ENCODE peak calls at places on chromosome 15, in eight cellular contexts. I is endothelial cell of umbilical vein; G is Peyer's patch; N is body of pancreas; W is naive thymus-derived CD4-positive, alpha-beta T cell; E is stomach; R is HepG2; T is CD8-positive, alpha-beta memory T cell. Z is an unnamed sample. For H3K4me1, the result is how much of the 10 kb centered on the place peaks cover.

GRCh38 chr15:92906563-92907081 is 6.5 kb downstream of the CHD2 start:
- DNase-seq in I (peak), G (peak), N (no peak), W (peak), E (no peak), R (no peak), T (peak), Z (no peak)

GRCh38 chr15:72585659-72586058 is 68.8 kb upstream of the GOLGA6B start:
- DNase-seq in I (peak), G (no peak), N (no peak), W (no peak), E (no peak), R (peak), T (no peak), Z (no peak)

GRCh38 chr15:43749690-43750345 is 3.6 kb downstream of the PDIA3 start:
- DNase-seq in I (no peak), G (peak), N (peak), W (peak), E (peak), R (no peak), T (peak), Z (no peak)

GRCh38 chr15:48855501-48856440 is 22.2 kb upstream of the EID1 start:
- DNase-seq in I (peak), G (peak), N (peak), W (no peak), E (no peak), R (peak), T (no peak), Z (no peak)

GRCh38 chr15:60751985-60752952 is 273.3 kb upstream of the ICE2 start:
- DNase-seq in I (peak), G (peak), N (peak), W (no peak), E (peak), R (peak), T (no peak), Z (no peak)

GRCh38 chr15:72047020-72047419 is 70.9 kb downstream of the MYO9A start:
- DNase-seq in I (no peak), G (no peak), N (no peak), W (no peak), E (no peak), R (no peak), T (no peak), Z (no peak)

GRCh38 chr15:38130739-38131498 is 121.7 kb upstream of the SPRED1 start:
- DNase-seq in I (no peak), G (peak), N (peak), W (no peak), E (peak), R (no peak), T (no peak), Z (peak)

GRCh38 chr15:67783303-67783702 is 42.0 kb upstream of the SKOR1 start:
- DNase-seq in I (no peak), G (peak), N (no peak), W (peak), E (no peak), R (no peak), T (peak), Z (no peak)

GRCh38 chr15:33587773-33588172 is 277.0 kb downstream of the RYR3 start:
- DNase-seq in I (no peak), G (no peak), N (no peak), W (no peak), E (no peak), R (no peak), T (no peak), Z (no peak)

GRCh38 chr15:57573151-57573550 is 18.6 kb upstream of the MYZAP start:
- DNase-seq in I (no peak), G (no peak), N (no peak), W (no peak), E (no peak), R (no peak), T (no peak), Z (no peak)

GRCh38 chr15:42133892-42134502 is 22.4 kb downstream of the PLA2G4F start:
- DNase-seq in I (peak), G (peak), N (peak), W (no peak), E (peak), R (peak), T (peak), Z (no peak)

GRCh38 chr15:95252404-95252803 is 1021.0 kb downstream of the MCTP2 start:
- DNase-seq in I (peak), G (no peak), N (no peak), W (no peak), E (no peak), R (no peak), T (no peak), Z (no peak)

GRCh38 chr15:56149071-56149470 is 94.6 kb downstream of the RFX7 start:
- DNase-seq in I (no peak), G (no peak), N (no peak), W (no peak), E (no peak), R (no peak), T (no peak), Z (no peak)

GRCh38 chr15:38555686-38556334 is 8.8 kb downstream of the RASGRP1 start:
- DNase-seq in I (no peak), G (no peak), N (no peak), W (no peak), E (no peak), R (no peak), T (no peak), Z (no peak)

GRCh38 chr15:31925541-31925940 is 104.8 kb upstream of the CHRNA7 start:
- DNase-seq in I (no peak), G (peak), N (no peak), W (no peak), E (no peak), R (no peak), T (no peak), Z (no peak)

GRCh38 chr15:71228403-71228802 is 113.1 kb downstream of the THSD4 start:
- DNase-seq in I (no peak), G (no peak), N (no peak), W (no peak), E (no peak), R (no peak), T (no peak), Z (no peak)

GRCh38 chr15:62417444-62417843 is 252.4 kb upstream of the C2CD4B start:
- DNase-seq in I (no peak), G (no peak), N (no peak), W (no peak), E (no peak), R (no peak), T (no peak), Z (no peak)

GRCh38 chr15:62306851-62307504 is 141.9 kb upstream of the C2CD4B start:
- DNase-seq in I (peak), G (peak), N (peak), W (no peak), E (peak), R (peak), T (no peak), Z (no peak)

GRCh38 chr15:81274255-81274654 is 49.7 kb downstream of the STARD5 start:
- DNase-seq in I (no peak), G (no peak), N (no peak), W (no peak), E (no peak), R (no peak), T (no peak), Z (no peak)

GRCh38 chr15:81113861-81114261 is 20.2 kb upstream of the CFAP161 start:
- DNase-seq in I (peak), G (no peak), N (no peak), W (no peak), E (no peak), R (no peak), T (no peak), Z (no peak)

GRCh38 chr15:25862087-25862468 is 1.0 kb downstream of the ATP10A start:
- DNase-seq in I (no peak), G (peak), N (no peak), W (no peak), E (no peak), R (no peak), T (no peak), Z (peak)

GRCh38 chr15:29570931-29571727 is 251.1 kb downstream of the TJP1 start:
- DNase-seq in I (peak), G (no peak), N (peak), W (no peak), E (no peak), R (no peak), T (no peak), Z (no peak)

GRCh38 chr15:55991841-55992768 is 1.3 kb downstream of the NEDD4 start:
- DNase-seq in I (peak), G (peak), N (no peak), W (no peak), E (no peak), R (no peak), T (no peak), Z (no peak)

GRCh38 chr15:38593523-38593922 is 28.9 kb upstream of the RASGRP1 start:
- DNase-seq in I (no peak), G (no peak), N (no peak), W (no peak), E (peak), R (no peak), T (no peak), Z (no peak)

GRCh38 chr15:57566840-57567239 is 24.9 kb upstream of the MYZAP start:
- DNase-seq in I (peak), G (peak), N (peak), W (no peak), E (peak), R (no peak), T (no peak), Z (no peak)

GRCh38 chr15:62412634-62413033 is 247.5 kb upstream of the C2CD4B start:
- DNase-seq in I (no peak), G (no peak), N (no peak), W (no peak), E (no peak), R (no peak), T (no peak), Z (no peak)

GRCh38 chr15:48190932-48191573 is 412 bp upstream of the CTXN2 start:
- DNase-seq in I (peak), G (peak), N (peak), W (no peak), E (peak), R (peak), T (no peak), Z (peak)

GRCh38 chr15:82767163-82767829 is 38.6 kb downstream of the FSD2 start:
- DNase-seq in I (no peak), G (no peak), N (no peak), W (no peak), E (no peak), R (no peak), T (no peak), Z (no peak)

GRCh38 chr15:92898988-92899909 is 875 bp upstream of the CHD2 start:
- DNase-seq in I (no peak), G (no peak), N (no peak), W (no peak), E (no peak), R (no peak), T (no peak), Z (no peak)

GRCh38 chr15:96887730-96888129 is 557.2 kb downstream of the NR2F2 start:
- DNase-seq in I (peak), G (no peak), N (no peak), W (no peak), E (no peak), R (no peak), T (no peak), Z (no peak)
- H3K4me1 ChIP-seq in I (under half), G (under half), N (under half), W (under half), E (under half), R (under half), T (under half), Z (under half)

GRCh38 chr15:74775894-74776293 is 6.0 kb upstream of the CSK start:
- DNase-seq in I (no peak), G (no peak), N (no peak), W (no peak), E (no peak), R (no peak), T (no peak), Z (no peak)

GRCh38 chr15:74777769-74778598 is 3.9 kb upstream of the CSK start:
- DNase-seq in I (no peak), G (peak), N (no peak), W (no peak), E (no peak), R (no peak), T (no peak), Z (no peak)

GRCh38 chr15:74775132-74775562 is 6.7 kb upstream of the CSK start:
- DNase-seq in I (no peak), G (peak), N (no peak), W (no peak), E (no peak), R (no peak), T (no peak), Z (no peak)

GRCh38 chr15:74778599-74778970 is 3.3 kb upstream of the CSK start:
- DNase-seq in I (no peak), G (no peak), N (no peak), W (no peak), E (no peak), R (no peak), T (no peak), Z (no peak)

DNA sequence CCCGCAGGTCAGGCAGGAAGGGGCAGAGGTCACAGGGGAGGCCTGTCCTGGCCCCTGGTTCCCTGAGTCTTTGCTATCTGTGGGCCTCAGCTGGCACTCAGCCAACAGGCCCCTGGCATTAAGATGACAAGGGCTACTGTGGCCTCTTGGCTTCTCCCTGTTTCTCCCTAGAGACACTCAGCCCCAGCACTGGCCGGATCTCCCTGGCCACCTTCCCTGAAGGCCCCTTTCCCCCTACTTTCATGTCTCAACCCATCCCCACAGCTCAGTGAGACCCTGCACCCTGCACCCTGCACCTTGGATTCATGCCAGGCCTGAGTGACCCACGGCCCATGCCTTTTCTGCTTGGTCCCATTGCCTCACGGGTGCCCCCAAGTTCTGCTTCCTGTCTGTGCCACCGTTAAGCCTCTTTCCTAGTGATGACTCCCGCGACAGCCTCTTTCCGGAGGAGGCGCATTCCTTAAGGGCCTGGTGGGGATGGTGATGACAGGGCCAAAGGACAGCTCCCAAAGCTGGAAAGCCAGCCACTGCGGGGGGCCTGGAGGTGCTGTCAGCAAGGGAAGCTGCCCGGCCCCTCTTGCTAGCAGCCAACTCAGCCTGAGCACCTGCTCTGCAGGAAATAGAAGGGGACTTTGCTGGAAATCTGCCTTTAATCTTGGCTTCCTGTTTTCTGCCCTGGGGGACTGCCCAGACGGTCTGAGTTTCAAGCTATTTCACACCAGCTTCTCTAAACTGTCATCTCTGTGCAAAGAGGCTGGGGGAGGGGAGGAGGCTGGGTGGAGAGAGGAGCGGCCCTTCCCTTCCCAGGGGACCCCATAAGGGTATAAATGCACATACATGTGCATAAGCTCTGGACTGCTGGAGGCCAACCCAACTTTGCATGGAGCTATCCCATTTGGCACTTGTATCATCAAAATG is 4.8 kb upstream of the CSK start:
- DNase-seq in I (peak), G (peak), N (no peak), W (peak), E (no peak), R (no peak), T (peak), Z (no peak)
- H3K27ac ChIP-seq in I (no peak), G (peak), N (peak), W (peak), E (peak), R (peak), T (peak), Z (no peak)

DNA sequence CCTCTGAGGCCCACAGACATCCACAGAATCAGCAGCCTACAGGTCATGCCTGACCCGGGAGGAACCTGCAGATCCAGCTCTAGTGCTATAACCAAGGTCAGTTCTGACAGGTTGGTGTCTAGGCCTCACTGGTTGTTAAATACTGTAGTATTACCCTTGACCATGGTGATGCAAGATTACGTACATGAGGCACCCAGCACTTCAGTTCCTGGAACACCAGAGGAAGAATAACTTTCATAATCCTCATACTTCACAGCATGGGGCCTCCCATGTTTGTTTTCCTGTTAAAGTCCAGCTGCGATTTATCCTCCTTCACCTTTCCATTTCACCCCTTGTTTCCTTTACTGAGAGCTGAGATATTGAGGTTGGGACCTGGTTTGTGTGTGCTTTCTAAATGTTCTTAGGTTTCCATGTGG is 34.4 kb upstream of the GLCE start:
- DNase-seq in I (peak), G (no peak), N (peak), W (no peak), E (no peak), R (peak), T (no peak), Z (no peak)
- H3K4me1 ChIP-seq in I (under half), G (under half), N (under half), W (under half), E (under half), R (half or more), T (under half), Z (under half)

DNA sequence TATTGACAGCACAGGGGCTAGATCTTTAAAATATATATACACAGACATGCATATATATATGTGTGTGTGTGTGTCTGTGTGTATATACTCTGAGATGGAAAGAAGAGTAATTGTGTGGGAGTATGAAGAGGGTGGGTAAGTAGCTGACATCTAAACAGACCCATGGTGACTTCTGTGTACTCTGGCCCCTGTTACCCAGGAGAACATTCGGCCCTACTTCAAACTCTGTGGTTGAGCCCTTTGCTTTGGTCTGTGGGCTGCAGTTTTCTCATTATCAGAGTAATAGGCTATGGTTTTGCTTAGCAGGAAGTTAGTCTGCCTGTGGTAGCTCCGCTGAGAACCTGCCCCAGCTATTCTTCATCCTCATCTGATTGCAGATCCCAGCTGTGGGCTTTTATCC is 141.4 kb downstream of the RBPMS2 start:
- DNase-seq in I (peak), G (peak), N (no peak), W (no peak), E (no peak), R (peak), T (peak), Z (no peak)
- H3K27ac ChIP-seq in I (no peak), G (peak), N (peak), W (peak), E (peak), R (peak), T (peak), Z (no peak)

GRCh38 chr15:45126535-45127158 is 3.0 kb downstream of the DUOXA1 start:
- DNase-seq in I (peak), G (peak), N (peak), W (peak), E (peak), R (peak), T (peak), Z (no peak)
- H3K4me1 ChIP-seq in I (under half), G (under half), N (under half), W (under half), E (under half), R (under half), T (under half), Z (under half)